ENCODE peak calls at places on chromosomes 6 and 20, in nine cellular contexts. L, C, S, Y, A, Q, R, Z and T are unnamed samples.

GRCh38 chr6:156963712-156964700 is 186.8 kb downstream of the ARID1B start:
- DNase-seq in L (no peak), C (no peak), S (no peak), Y (peak; percentile 33), A (no peak), Q (no peak), R (no peak), Z (no peak), T (no peak)

GRCh38 chr6:26284537-26285142 is 80.4 kb upstream of the BTN3A2 start:
- DNase-seq in L (peak; percentile 47), C (peak; percentile 55), S (peak; percentile 69), Y (peak; percentile 72), A (peak; percentile 87), Q (peak; percentile 59), R (no peak), Z (no peak), T (peak; percentile 66)

GRCh38 chr6:143115698-143116097 is 55.0 kb downstream of the AIG1 start:
- DNase-seq in L (no peak), C (no peak), S (no peak), Y (no peak), A (no peak), Q (no peak), R (no peak), Z (no peak), T (no peak)

GRCh38 chr6:154502564-154502963 is 7.9 kb downstream of the CNKSR3 start:
- DNase-seq in L (no peak), C (no peak), S (no peak), Y (no peak), A (peak; percentile 42), Q (no peak), R (no peak), Z (no peak), T (no peak)

GRCh38 chr6:30556964-30557682 is at the start of gene PRR3:
- DNase-seq in L (no peak), C (peak; percentile 74), S (peak; percentile 78), Y (peak; percentile 93), A (peak; percentile 91), Q (peak; percentile 92), R (peak; percentile 92), Z (peak; percentile 87), T (peak; percentile 84)

GRCh38 chr6:106448000-106448426 is 87.5 kb downstream of the CRYBG1 start:
- DNase-seq in L (peak; percentile 9), C (no peak), S (peak; percentile 29), Y (no peak), A (no peak), Q (no peak), R (no peak), Z (no peak), T (no peak)

GRCh38 chr20:34473262-34473883 is 42.8 kb upstream of the DYNLRB1 start:
- DNase-seq in L (peak; percentile 22), C (no peak), S (peak; percentile 45), Y (peak; percentile 74), A (no peak), Q (peak; percentile 67), R (peak; percentile 44), Z (peak; percentile 73), T (peak; percentile 28)

GRCh38 chr20:47099749-47100515 is 205.3 kb downstream of the EYA2 start:
- DNase-seq in L (peak; percentile 68), C (no peak), S (no peak), Y (no peak), A (peak; percentile 81), Q (no peak), R (no peak), Z (no peak), T (no peak)

GRCh38 chr6:22709804-22710203 is 140.4 kb downstream of the HDGFL1 start:
- DNase-seq in L (no peak), C (no peak), S (no peak), Y (no peak), A (no peak), Q (no peak), R (no peak), Z (no peak), T (no peak)

GRCh38 chr6:130389142-130389541 is 23.3 kb downstream of the TMEM200A start:
- DNase-seq in L (no peak), C (no peak), S (no peak), Y (no peak), A (no peak), Q (no peak), R (no peak), Z (no peak), T (no peak)

GRCh38 chr20:59468831-59469230 is 135.5 kb upstream of the PHACTR3 start:
- DNase-seq in L (no peak), C (no peak), S (no peak), Y (no peak), A (peak; percentile 47), Q (no peak), R (no peak), Z (no peak), T (no peak)

GRCh38 chr20:59472059-59472458 is 132.3 kb upstream of the PHACTR3 start:
- DNase-seq in L (no peak), C (no peak), S (no peak), Y (no peak), A (no peak), Q (no peak), R (no peak), Z (no peak), T (no peak)

GRCh38 chr20:59470521-59470920 is 133.8 kb upstream of the PHACTR3 start:
- DNase-seq in L (no peak), C (no peak), S (no peak), Y (no peak), A (no peak), Q (no peak), R (no peak), Z (no peak), T (no peak)

GRCh38 chr20:59466107-59466815 is 138.1 kb upstream of the PHACTR3 start:
- DNase-seq in L (no peak), C (no peak), S (no peak), Y (no peak), A (peak; percentile 56), Q (no peak), R (no peak), Z (no peak), T (no peak)

DNA sequence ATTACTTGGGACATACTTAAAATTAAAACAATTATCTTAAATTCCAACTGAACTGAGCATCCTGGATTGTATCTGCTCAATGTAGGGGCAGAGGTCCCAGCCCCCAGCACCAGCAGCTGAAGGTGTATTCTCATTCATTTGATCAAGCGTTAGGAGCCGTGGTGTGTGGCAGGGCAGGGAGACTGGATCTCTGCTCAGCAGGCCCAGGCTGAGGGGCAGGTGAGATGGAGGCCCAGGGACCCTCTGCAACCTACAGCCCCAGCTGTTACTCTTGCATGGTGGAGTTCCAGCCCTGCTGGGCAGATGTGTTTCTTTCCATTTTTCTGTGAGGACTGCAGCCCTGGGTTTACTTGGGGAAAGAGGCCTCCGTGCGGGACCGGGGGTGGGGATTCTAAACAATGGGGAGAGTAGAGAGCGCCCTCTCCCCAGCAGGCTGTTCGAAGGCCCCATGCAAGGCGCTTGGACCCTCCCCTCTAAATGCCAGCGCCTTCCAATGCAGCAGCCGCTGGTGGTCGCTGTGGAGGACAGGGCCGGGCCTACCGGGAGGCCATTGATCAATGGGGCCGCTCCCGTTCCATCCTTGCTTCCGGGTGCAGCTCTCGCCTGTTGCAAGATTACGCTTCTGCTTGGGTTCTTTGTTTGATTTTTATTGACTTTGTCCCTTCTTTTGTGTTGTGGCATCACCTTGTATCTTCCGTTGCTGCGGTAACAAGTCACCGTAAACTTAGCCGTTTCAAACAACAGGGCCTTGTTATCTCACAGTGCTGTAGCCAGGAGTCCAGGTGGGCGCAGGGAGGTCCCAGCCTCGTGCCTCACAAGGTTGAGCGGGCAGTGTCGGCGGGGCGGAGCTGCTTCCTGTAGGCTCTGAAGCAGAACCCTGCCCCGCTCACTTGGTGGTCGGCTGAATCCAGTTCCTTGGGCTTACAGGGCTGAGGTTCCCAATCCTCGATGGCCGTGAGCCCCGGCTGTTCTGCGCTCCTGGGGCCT is 134.8 kb upstream of the PHACTR3 start:
- DNase-seq in L (no peak), C (no peak), S (no peak), Y (no peak), A (peak; percentile 54), Q (peak; percentile 70), R (no peak), Z (no peak), T (no peak)
- TF ChIP-seq EP300 in L (no peak), C (no peak), S (no peak), Y (no peak), A (no peak), Q (no peak), R (no peak), Z (no peak), T (no peak)

GRCh38 chr20:31523361-31524283 is 9.4 kb downstream of the HM13 start:
- DNase-seq in L (peak; percentile 29), C (no peak), S (no peak), Y (no peak), A (no peak), Q (no peak), R (no peak), Z (no peak), T (no peak)
- H3K4me3 ChIP-seq in L (no peak overlapping the region), C (no peak overlapping the region), S (no peak overlapping the region), Y (no peak overlapping the region), A (no peak overlapping the region), Q (no peak overlapping the region), R (no peak overlapping the region), Z (no peak overlapping the region), T (no peak overlapping the region)

GRCh38 chr6:71079707-71080106 is 122.8 kb upstream of the B3GAT2 start:
- DNase-seq in L (no peak), C (no peak), S (no peak), Y (no peak), A (no peak), Q (no peak), R (no peak), Z (no peak), T (no peak)
- TF ChIP-seq EP300 in L (no peak), C (no peak), S (no peak), Y (no peak), A (no peak), Q (no peak), R (no peak), Z (no peak), T (no peak)

GRCh38 chr20:4810446-4811019 is 88.8 kb downstream of the PRND start:
- DNase-seq in L (no peak), C (no peak), S (no peak), Y (no peak), A (no peak), Q (no peak), R (no peak), Z (no peak), T (no peak)

GRCh38 chr20:4811661-4812181 is 90.0 kb downstream of the PRND start:
- DNase-seq in L (peak; percentile 65), C (peak; percentile 67), S (peak; percentile 68), Y (no peak), A (peak; percentile 84), Q (no peak), R (no peak), Z (no peak), T (no peak)

GRCh38 chr20:4812216-4812615 is 90.5 kb downstream of the PRND start:
- DNase-seq in L (no peak), C (no peak), S (no peak), Y (no peak), A (no peak), Q (no peak), R (no peak), Z (no peak), T (no peak)

GRCh38 chr20:4812641-4813075 is 90.9 kb downstream of the PRND start:
- DNase-seq in L (no peak), C (no peak), S (peak; percentile 56), Y (no peak), A (no peak), Q (no peak), R (no peak), Z (no peak), T (no peak)

DNA sequence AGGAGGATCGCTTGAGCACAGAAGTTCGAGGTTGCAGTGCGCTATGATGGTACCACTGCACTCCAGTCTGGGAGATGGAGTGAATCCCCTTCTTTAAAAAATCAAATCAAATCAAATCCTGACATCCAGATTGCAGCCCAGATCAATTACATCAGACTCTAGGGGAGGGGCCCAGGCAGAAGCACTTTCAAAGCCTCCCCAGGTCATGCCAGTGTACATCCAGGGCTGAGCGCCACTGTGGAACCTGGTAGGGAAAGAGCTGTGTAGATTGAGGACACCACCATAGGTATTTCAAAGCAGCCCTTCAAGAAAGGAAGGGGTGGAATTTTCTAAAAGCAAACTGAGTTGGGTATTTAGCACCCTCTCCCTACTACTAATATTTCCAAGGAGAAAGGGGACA is 89.5 kb downstream of the PRND start:
- DNase-seq in L (no peak), C (no peak), S (no peak), Y (no peak), A (peak; percentile 39), Q (no peak), R (no peak), Z (no peak), T (no peak)
- H3K4me3 ChIP-seq in L (no peak overlapping the region), C (no peak overlapping the region), S (no peak overlapping the region), Y (no peak overlapping the region), A (no peak overlapping the region), Q (no peak overlapping the region), R (no peak overlapping the region), Z (no peak overlapping the region), T (no peak overlapping the region)